ENCODE peak calls at places on chromosomes 3 and 15, in five cellular contexts. D, X, I, M and W are unnamed samples.

GRCh38 chr3:187006884-187007630 is 76.7 kb downstream of the ST6GAL1 start:
- DNase-seq in D (peak), X (no peak), I (no peak), M (no peak), W (no peak)

GRCh38 chr3:115074502-115074901 is 72.6 kb downstream of the ZBTB20 start:
- DNase-seq in D (peak), X (peak), I (no peak), M (no peak), W (peak)

GRCh38 chr15:68158046-68158628 is 47.0 kb downstream of the CALML4 start:
- DNase-seq in D (no peak), X (no peak), I (no peak), M (no peak), W (peak)

GRCh38 chr15:40941528-40942336 is 11.5 kb upstream of the CHAC1 start:
- DNase-seq in D (peak), X (peak), I (peak), M (peak), W (peak)

GRCh38 chr3:194384569-194385001 is 14.5 kb downstream of the GP5 start:
- DNase-seq in D (no peak), X (no peak), I (no peak), M (no peak), W (no peak)

GRCh38 chr3:65963787-65964707 is 74.7 kb downstream of the MAGI1 start:
- DNase-seq in D (peak), X (peak), I (no peak), M (no peak), W (peak)

GRCh38 chr3:154616298-154616697 is 186.3 kb upstream of the GPR149 start:
- DNase-seq in D (no peak), X (no peak), I (no peak), M (no peak), W (no peak)

GRCh38 chr15:52343831-52344230 is 48.2 kb upstream of the MYO5C start:
- DNase-seq in D (no peak), X (peak), I (no peak), M (no peak), W (no peak)

GRCh38 chr3:50657816-50658215 is 16.9 kb upstream of the DOCK3 start:
- DNase-seq in D (no peak), X (no peak), I (no peak), M (no peak), W (no peak)

GRCh38 chr3:197356275-197356674 is 57.9 kb upstream of the DLG1 start:
- DNase-seq in D (peak), X (no peak), I (no peak), M (no peak), W (no peak)

GRCh38 chr15:75231836-75232235 is 26.3 kb upstream of the GOLGA6C start:
- DNase-seq in D (no peak), X (no peak), I (no peak), M (no peak), W (no peak)

GRCh38 chr3:194396897-194397756 is 1.9 kb downstream of the GP5 start:
- DNase-seq in D (peak), X (no peak), I (no peak), M (no peak), W (no peak)

DNA sequence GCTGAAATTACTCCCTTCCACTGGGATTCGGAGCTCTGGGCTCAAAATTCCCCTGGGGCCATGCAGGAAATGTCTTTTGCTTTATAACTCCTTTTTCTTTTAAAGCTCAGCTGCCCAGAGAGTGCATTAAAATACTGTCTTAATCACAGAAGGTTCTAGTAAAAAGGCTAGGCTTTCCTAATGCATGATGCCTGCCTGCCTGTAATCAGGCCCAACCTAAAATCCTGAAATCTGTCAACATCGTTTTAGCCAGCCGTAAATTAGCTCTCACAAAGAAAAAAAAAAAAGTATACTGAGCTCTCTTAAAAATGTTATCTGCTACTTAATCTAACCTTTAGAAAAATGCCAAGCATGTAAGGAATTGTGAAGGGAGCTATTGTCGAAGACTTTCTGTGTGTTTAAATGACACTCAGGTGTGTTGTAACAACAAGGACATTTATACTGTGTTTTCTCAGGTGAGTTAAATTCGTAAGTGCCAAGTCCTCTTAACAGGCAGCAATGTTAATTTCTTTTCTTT is 26.4 kb downstream of the RARB start:
- DNase-seq in D (no peak), X (no peak), I (no peak), M (no peak), W (no peak)
- H3K4me3 ChIP-seq in D (no peak), X (peak), I (peak), M (peak), W (peak)

DNA sequence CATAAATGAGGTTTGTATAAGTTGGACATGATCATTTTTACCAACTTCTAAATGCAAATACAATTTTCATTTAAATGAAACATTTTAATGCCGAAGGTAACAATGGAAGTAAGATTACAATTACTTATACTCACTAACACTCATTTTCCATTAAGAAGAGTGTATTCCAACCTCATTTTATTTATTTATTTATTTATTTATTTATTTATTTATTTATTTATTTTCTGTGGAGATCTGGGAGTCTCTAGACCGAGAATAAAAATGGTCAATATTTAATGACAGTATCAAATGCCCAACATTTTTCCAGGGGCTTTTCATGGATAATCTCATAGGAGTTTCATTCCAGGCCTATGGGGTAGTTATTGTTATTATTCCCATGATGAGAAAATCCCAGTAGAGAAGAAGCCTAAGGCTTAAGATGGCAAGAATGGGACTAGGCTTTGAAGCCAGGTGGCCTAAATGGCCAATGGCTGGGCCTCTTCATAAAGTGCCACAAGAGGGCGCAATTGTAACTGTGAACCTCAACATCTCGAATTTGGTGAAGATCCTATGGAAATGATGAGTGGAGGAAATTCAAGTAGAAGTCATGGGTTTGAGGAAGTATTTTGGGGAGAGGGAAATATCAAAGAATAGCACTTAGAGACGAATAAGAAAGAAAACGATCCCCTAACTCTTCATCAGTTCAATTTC is 21.3 kb downstream of the VGLL3 start:
- DNase-seq in D (peak), X (peak), I (no peak), M (peak), W (peak)
- TF ChIP-seq CTCF in D (peak), X (peak), I (peak), M (no peak), W (peak)

GRCh38 chr3:41684802-41685740 is 276.8 kb downstream of the ULK4 start:
- DNase-seq in D (no peak), X (no peak), I (no peak), M (no peak), W (peak)

GRCh38 chr3:41681479-41681878 is 280.4 kb downstream of the ULK4 start:
- DNase-seq in D (peak), X (peak), I (no peak), M (no peak), W (peak)

GRCh38 chr3:41683666-41684350 is 278.1 kb downstream of the ULK4 start:
- DNase-seq in D (peak), X (no peak), I (no peak), M (no peak), W (no peak)

GRCh38 chr3:41679412-41679811 is 282.5 kb downstream of the ULK4 start:
- DNase-seq in D (peak), X (no peak), I (no peak), M (no peak), W (no peak)

DNA sequence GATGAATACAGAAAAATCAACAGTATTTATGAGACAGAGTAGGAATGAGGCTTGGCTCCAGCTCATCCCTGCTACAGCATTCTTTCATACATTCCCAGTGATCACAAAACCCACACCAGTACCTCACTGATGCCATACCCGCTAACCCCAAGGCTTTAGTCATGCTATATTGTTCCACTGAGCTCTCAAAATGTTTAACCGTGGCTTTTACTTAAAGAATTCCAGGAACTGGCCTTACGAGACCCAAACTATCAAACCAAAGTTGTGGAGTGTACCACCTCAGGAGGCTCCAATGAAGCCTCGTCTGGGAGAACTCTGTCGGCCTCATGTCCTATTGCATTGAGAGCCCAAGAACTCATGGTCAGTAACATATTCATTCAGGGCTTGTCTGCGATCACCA is 278.9 kb downstream of the ULK4 start:
- DNase-seq in D (peak), X (peak), I (no peak), M (no peak), W (peak)
- H3K4me3 ChIP-seq in D (no peak), X (no peak), I (no peak), M (no peak), W (no peak)

GRCh38 chr3:108383306-108383705 is 87.0 kb downstream of the HHLA2 start:
- DNase-seq in D (no peak), X (no peak), I (no peak), M (no peak), W (no peak)

GRCh38 chr3:108378153-108378951 is 82.0 kb downstream of the HHLA2 start:
- DNase-seq in D (no peak), X (no peak), I (no peak), M (no peak), W (no peak)

GRCh38 chr3:108377384-108377783 is 81.0 kb downstream of the HHLA2 start:
- DNase-seq in D (no peak), X (no peak), I (no peak), M (no peak), W (no peak)

GRCh38 chr3:108380128-108380795 is 83.9 kb downstream of the HHLA2 start:
- DNase-seq in D (no peak), X (no peak), I (no peak), M (no peak), W (no peak)

GRCh38 chr3:108381531-108381930 is 85.2 kb downstream of the HHLA2 start:
- DNase-seq in D (no peak), X (no peak), I (no peak), M (no peak), W (no peak)
- TF ChIP-seq CTCF in D (no peak), X (no peak), I (no peak), M (no peak), W (no peak)

DNA sequence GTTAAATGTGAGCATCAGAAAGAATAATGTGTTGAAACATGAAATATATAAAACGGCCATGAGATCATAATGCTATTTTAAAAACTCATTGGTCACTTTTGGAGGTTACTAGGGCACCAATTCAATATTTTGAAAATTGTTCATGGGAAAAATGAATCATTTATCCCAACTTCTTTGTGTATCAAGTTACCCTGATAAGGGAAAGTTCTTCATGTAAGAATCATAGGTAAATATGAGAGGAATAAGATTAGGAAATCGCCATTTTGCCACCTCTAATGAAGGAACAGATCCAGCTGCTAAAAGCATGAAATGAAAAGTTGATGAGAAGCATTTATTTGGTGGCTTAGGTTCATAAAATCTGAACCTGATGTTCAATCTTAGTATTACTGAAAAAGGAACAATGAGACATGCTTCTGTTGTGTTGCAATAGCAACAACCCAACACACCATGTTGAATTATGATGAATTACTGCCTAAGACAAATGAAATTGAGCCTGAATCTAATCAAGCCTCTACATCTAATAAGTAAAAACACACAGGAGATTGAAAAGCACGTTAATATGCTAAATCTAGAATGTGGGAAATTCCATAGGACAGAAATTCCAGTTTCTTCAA is 32.5 kb downstream of the ABHD5 start:
- DNase-seq in D (peak), X (peak), I (no peak), M (no peak), W (peak)
- H3K4me3 ChIP-seq in D (no peak), X (no peak), I (no peak), M (no peak), W (no peak)

GRCh38 chr3:103794656-103795055 is 1359.8 kb downstream of the ZPLD1 start:
- DNase-seq in D (no peak), X (no peak), I (no peak), M (no peak), W (no peak)
- TF ChIP-seq CTCF in D (no peak), X (no peak), I (no peak), M (no peak), W (no peak)

DNA sequence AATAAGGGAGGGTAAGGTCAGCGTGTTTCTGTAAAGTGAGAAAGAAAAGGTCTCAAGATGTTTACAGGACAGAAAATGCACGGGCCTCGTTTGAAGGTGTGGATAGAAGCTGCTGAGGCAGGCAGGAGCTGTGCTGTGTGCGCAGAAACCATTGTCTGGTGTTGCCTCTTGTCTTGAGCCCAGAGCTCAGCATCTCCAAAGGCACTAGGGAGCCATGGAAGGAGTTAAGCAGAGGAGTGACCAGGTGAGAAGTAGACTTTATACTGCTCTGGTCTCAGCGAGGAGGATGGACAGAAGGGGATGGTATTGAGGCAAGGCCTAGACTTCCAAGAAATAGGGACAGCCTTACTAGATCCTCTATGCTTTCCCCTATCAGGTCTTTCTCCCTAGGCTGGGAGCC is 13.0 kb downstream of the CAND2 start:
- DNase-seq in D (no peak), X (no peak), I (no peak), M (no peak), W (no peak)
- H3K4me3 ChIP-seq in D (no peak), X (peak), I (peak), M (no peak), W (peak)